ENCODE peak calls at places on chromosomes 4 and X, in four cellular contexts. One of them, this sample, is unnamed. For H3K27me3, the result is how much of the 10 kb centered on the place peaks cover.

GRCh38 chr4:112978691-112979472 is 70.6 kb upstream of the ANK2 start:
- DNase-seq in K562: no peak
- DNase-seq in HepG2: no peak
- DNase-seq in HCT116: no peak
- DNase-seq in this sample: no peak

GRCh38 chr4:106149026-106149425 is 167.0 kb downstream of the TBCK start:
- DNase-seq in K562: no peak
- DNase-seq in HepG2: no peak
- DNase-seq in HCT116: no peak
- DNase-seq in this sample: no peak

GRCh38 chrX:129658429-129658828 is 3.7 kb upstream of the APLN start:
- DNase-seq in K562: no peak
- DNase-seq in HepG2: no peak
- DNase-seq in HCT116: no peak
- DNase-seq in this sample: no peak

GRCh38 chr4:97987019-97987648 is 156.1 kb downstream of the STPG2 start:
- DNase-seq in K562: no peak
- DNase-seq in HepG2: peak
- DNase-seq in HCT116: peak
- DNase-seq in this sample: no peak

GRCh38 chrX:24426921-24427746 is 38.0 kb upstream of the PDK3 start:
- DNase-seq in K562: no peak
- DNase-seq in HepG2: peak
- DNase-seq in HCT116: no peak
- DNase-seq in this sample: no peak

GRCh38 chr4:71553605-71554004 is 214.8 kb downstream of the SLC4A4 start:
- DNase-seq in K562: peak
- DNase-seq in HepG2: no peak
- DNase-seq in HCT116: peak
- DNase-seq in this sample: no peak

GRCh38 chr4:20638825-20639224 is 61.4 kb upstream of the PACRGL start:
- DNase-seq in K562: no peak
- DNase-seq in HepG2: no peak
- DNase-seq in HCT116: no peak
- DNase-seq in this sample: no peak

GRCh38 chr4:149077142-149077541 is 634.9 kb upstream of the NR3C2 start:
- DNase-seq in K562: no peak
- DNase-seq in HepG2: no peak
- DNase-seq in HCT116: no peak
- DNase-seq in this sample: no peak

GRCh38 chr4:174156239-174156826 is 127.1 kb downstream of the FBXO8 start:
- DNase-seq in K562: peak
- DNase-seq in HepG2: peak
- DNase-seq in HCT116: peak
- DNase-seq in this sample: peak

GRCh38 chr4:6085943-6086628 is 67.9 kb upstream of the C4orf50 start:
- DNase-seq in K562: no peak
- DNase-seq in HepG2: no peak
- DNase-seq in HCT116: no peak
- DNase-seq in this sample: no peak

GRCh38 chr4:6088950-6089349 is 70.7 kb upstream of the C4orf50 start:
- DNase-seq in K562: no peak
- DNase-seq in HepG2: no peak
- DNase-seq in HCT116: no peak
- DNase-seq in this sample: no peak

GRCh38 chr4:6085028-6085942 is 67.1 kb upstream of the C4orf50 start:
- DNase-seq in K562: no peak
- DNase-seq in HepG2: no peak
- DNase-seq in HCT116: no peak
- DNase-seq in this sample: no peak

GRCh38 chr4:6090936-6091335 is 72.7 kb upstream of the C4orf50 start:
- DNase-seq in K562: no peak
- DNase-seq in HepG2: no peak
- DNase-seq in HCT116: no peak
- DNase-seq in this sample: no peak

GRCh38 chr4:6087669-6088068 is 69.4 kb upstream of the C4orf50 start:
- DNase-seq in K562: peak
- DNase-seq in HepG2: peak
- DNase-seq in HCT116: peak
- DNase-seq in this sample: no peak
- H3K27me3 ChIP-seq in K562: under half
- H3K27me3 ChIP-seq in HepG2: under half
- H3K27me3 ChIP-seq in HCT116: under half
- H3K27me3 ChIP-seq in this sample: under half

GRCh38 chr4:170374770-170375169 is 285.0 kb upstream of the AADAT start:
- DNase-seq in K562: peak
- DNase-seq in HepG2: peak
- DNase-seq in HCT116: peak
- DNase-seq in this sample: peak
- TF ChIP-seq TCF7L2 in K562: no peak
- TF ChIP-seq TCF7L2 in HepG2: no peak
- TF ChIP-seq TCF7L2 in HCT116: no peak
- TF ChIP-seq TCF7L2 in this sample: no peak

GRCh38 chr4:150425161-150425560 is 156.8 kb upstream of the MAB21L2 start:
- DNase-seq in K562: no peak
- DNase-seq in HepG2: no peak
- DNase-seq in HCT116: no peak
- DNase-seq in this sample: no peak
- TF ChIP-seq POLR2AphosphoS5 in K562: no peak
- TF ChIP-seq POLR2AphosphoS5 in HepG2: no peak
- TF ChIP-seq POLR2AphosphoS5 in HCT116: no peak
- TF ChIP-seq POLR2AphosphoS5 in this sample: no peak

DNA sequence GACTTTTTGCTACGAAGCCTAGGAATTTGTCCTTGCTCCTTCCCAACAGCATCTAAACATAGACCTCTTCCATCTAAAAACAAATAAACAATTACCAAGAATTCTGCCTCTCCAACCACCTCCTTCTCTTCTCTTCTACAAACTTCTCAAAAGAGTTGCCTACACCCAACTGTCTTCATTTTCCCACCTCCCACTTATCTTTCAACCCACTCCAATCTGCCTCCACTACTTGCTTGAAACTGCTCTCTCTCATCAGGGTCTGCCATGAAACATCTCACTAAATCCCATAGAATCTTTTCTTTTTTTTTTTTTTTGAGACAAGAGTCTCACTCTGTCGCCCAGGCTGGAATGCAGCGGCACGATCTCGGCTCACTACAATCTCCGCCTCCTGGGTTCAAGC is 902 bp upstream of the FGD1 start:
- DNase-seq in K562: no peak
- DNase-seq in HepG2: no peak
- DNase-seq in HCT116: no peak
- DNase-seq in this sample: no peak
- H3K27me3 ChIP-seq in K562: under half
- H3K27me3 ChIP-seq in HepG2: under half
- H3K27me3 ChIP-seq in HCT116: under half
- H3K27me3 ChIP-seq in this sample: under half

GRCh38 chr4:143633833-143634232 is 66.6 kb downstream of the FREM3 start:
- DNase-seq in K562: no peak
- DNase-seq in HepG2: no peak
- DNase-seq in HCT116: no peak
- DNase-seq in this sample: no peak
- TF ChIP-seq TCF7L2 in K562: no peak
- TF ChIP-seq TCF7L2 in HepG2: no peak
- TF ChIP-seq TCF7L2 in HCT116: no peak
- TF ChIP-seq TCF7L2 in this sample: no peak

GRCh38 chrX:120336899-120337298 is 25.0 kb upstream of the ATP1B4 start:
- DNase-seq in K562: no peak
- DNase-seq in HepG2: no peak
- DNase-seq in HCT116: no peak
- DNase-seq in this sample: no peak

GRCh38 chrX:120334603-120335002 is 23.3 kb upstream of the TMEM255A start:
- DNase-seq in K562: peak
- DNase-seq in HepG2: no peak
- DNase-seq in HCT116: no peak
- DNase-seq in this sample: no peak

GRCh38 chrX:120332394-120332793 is 21.1 kb upstream of the TMEM255A start:
- DNase-seq in K562: no peak
- DNase-seq in HepG2: no peak
- DNase-seq in HCT116: no peak
- DNase-seq in this sample: no peak

DNA sequence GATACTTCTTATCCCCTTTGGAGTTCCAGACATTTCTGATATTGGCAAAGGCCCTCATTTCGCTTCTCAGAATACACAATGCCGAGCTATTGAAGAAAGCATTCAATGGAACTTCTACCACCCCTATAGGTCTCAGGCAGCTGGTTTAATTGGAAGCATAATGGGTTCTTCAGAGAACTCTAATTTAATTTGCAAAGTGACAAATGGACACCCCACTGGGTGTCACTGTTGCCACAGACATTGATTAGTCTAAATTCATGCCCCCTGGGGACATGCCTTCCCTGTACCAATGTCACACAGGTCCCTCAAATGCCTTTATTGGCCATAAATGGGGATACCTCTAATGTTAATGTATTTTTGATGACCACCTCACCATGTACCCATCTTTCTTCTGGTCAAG is 22.9 kb upstream of the TMEM255A start:
- DNase-seq in K562: no peak
- DNase-seq in HepG2: no peak
- DNase-seq in HCT116: no peak
- DNase-seq in this sample: no peak
- TF ChIP-seq POLR2AphosphoS5 in K562: no peak
- TF ChIP-seq POLR2AphosphoS5 in HepG2: no peak
- TF ChIP-seq POLR2AphosphoS5 in HCT116: no peak
- TF ChIP-seq POLR2AphosphoS5 in this sample: no peak

DNA sequence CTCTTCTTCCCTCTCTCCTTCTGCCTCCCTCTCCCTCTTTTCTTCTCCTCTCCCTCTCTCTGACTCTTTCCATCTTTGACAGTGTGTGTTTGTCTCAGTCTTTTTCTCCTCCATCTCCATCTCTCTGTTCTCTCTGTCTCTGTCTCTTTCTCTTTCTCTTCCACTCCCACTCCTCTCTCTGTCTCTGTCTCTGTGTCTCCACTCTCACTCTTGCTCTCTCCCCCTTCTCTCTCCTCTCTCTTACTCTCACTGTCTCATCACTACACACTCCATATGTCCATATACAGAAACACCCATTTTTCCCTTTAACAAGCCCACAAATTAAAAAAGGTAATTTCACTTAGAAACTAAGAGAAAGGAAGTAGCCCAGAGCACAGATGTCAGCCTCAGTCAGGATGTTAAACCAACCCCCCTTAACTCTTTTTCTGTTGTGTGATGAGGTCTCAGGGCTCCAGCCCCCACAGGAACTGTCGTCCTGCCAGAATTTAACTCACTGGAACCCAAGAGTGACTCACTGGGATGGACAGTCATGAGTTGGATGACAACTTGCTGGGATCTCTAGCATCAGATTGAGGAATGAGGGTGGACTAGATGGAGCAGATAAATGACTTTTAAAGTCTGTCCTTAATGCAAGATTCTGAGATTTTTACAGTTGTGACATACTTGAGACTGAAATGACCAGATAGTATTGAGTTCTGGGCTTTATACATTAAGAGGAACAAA is 27.5 kb downstream of the OTUD6A start:
- DNase-seq in K562: no peak
- DNase-seq in HepG2: no peak
- DNase-seq in HCT116: no peak
- DNase-seq in this sample: no peak
- H3K27me3 ChIP-seq in K562: under half
- H3K27me3 ChIP-seq in HepG2: under half
- H3K27me3 ChIP-seq in HCT116: under half
- H3K27me3 ChIP-seq in this sample: under half

DNA sequence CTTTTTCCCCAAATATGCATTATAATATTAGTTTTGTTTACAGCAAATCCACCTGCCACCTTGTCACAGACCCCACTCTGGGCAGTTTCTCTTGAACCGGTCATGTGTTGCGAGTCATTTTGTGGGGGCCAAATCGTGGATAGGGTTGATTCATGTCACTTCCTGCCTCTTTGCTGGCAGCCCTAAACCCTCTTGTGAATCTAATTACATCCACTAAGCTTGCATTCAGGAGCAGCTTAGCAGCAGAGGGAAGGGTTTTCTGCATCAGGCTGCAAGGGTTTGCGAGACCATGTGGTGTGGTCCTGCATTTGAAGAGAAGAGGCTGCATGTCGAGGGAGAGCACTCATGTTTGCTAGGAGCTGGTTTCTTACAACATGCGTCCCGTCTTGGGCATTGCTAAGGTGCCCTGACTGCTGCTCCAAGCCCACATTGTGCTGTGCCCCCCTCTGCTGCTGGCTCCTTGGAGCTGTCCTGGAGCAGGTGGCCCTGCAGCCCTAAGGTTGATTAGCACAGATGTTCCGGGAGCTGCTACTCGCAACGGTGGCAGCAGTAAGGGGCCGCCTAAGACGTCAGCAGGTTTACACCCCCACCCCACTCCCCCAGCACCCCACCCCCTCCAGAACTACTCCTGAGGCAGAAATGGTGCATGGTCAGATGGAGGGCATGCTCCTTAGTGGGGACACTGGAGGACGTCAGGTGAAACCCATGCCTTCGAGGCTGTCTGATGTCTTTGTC is 88.8 kb upstream of the CLDN34 start:
- DNase-seq in K562: no peak
- DNase-seq in HepG2: no peak
- DNase-seq in HCT116: no peak
- DNase-seq in this sample: no peak
- TF ChIP-seq TCF7L2 in K562: no peak
- TF ChIP-seq TCF7L2 in HepG2: no peak
- TF ChIP-seq TCF7L2 in HCT116: no peak
- TF ChIP-seq TCF7L2 in this sample: no peak

This sample was measured in Panc1.